ENCODE peak calls at places on chromosomes 3 and 15, in four cellular contexts. One of them, this sample, is unnamed.

GRCh38 chr15:60548101-60548500 is 69.2 kb upstream of the ICE2 start:
- DNase-seq in breast epithelium: no peak
- DNase-seq in esophagus muscularis mucosa: no peak
- DNase-seq in upper lobe of left lung: no peak
- DNase-seq in this sample: no peak

GRCh38 chr3:155302476-155302875 is 9.0 kb upstream of the STRIT1 start:
- DNase-seq in upper lobe of left lung: no peak
- DNase-seq in breast epithelium: no peak
- DNase-seq in esophagus muscularis mucosa: no peak
- DNase-seq in this sample: no peak

GRCh38 chr3:196639517-196640500 is at the start of gene NRROS:
- DNase-seq in breast epithelium: no peak
- DNase-seq in esophagus muscularis mucosa: no peak
- DNase-seq in upper lobe of left lung: peak
- DNase-seq in this sample: no peak

GRCh38 chr3:124812291-124813265 is 74.6 kb downstream of the ITGB5 start:
- DNase-seq in upper lobe of left lung: peak
- DNase-seq in esophagus muscularis mucosa: peak
- DNase-seq in breast epithelium: no peak
- DNase-seq in this sample: peak

GRCh38 chr15:41483115-41483514 is 10.6 kb upstream of the ITPKA start:
- DNase-seq in breast epithelium: no peak
- DNase-seq in esophagus muscularis mucosa: no peak
- DNase-seq in upper lobe of left lung: no peak
- DNase-seq in this sample: no peak

GRCh38 chr3:60309539-60310268 is 941.5 kb downstream of the FHIT start:
- DNase-seq in esophagus muscularis mucosa: no peak
- DNase-seq in breast epithelium: no peak
- DNase-seq in upper lobe of left lung: no peak
- DNase-seq in this sample: no peak

GRCh38 chr15:29183071-29183831 is 86.4 kb downstream of the NSMCE3 start:
- DNase-seq in breast epithelium: no peak
- DNase-seq in esophagus muscularis mucosa: peak
- DNase-seq in upper lobe of left lung: no peak
- DNase-seq in this sample: no peak

GRCh38 chr15:89030311-89030710 is 57.9 kb upstream of the ABHD2 start:
- DNase-seq in esophagus muscularis mucosa: no peak
- DNase-seq in breast epithelium: no peak
- DNase-seq in upper lobe of left lung: no peak
- DNase-seq in this sample: no peak

GRCh38 chr15:56307180-56307579 is 58.0 kb upstream of the TEX9 start:
- DNase-seq in esophagus muscularis mucosa: no peak
- DNase-seq in upper lobe of left lung: no peak
- DNase-seq in breast epithelium: no peak
- DNase-seq in this sample: no peak

GRCh38 chr15:22944651-22945050 is 35.5 kb downstream of the CYFIP1 start:
- DNase-seq in breast epithelium: no peak
- DNase-seq in esophagus muscularis mucosa: no peak
- DNase-seq in upper lobe of left lung: no peak
- DNase-seq in this sample: no peak

GRCh38 chr3:134376385-134376765 is 2.1 kb upstream of the AMOTL2 start:
- DNase-seq in esophagus muscularis mucosa: no peak
- DNase-seq in upper lobe of left lung: peak
- DNase-seq in breast epithelium: peak
- DNase-seq in this sample: no peak

GRCh38 chr3:12948891-12949711 is 107.7 kb upstream of the RPL32 start:
- DNase-seq in breast epithelium: no peak
- DNase-seq in upper lobe of left lung: peak
- DNase-seq in esophagus muscularis mucosa: no peak
- DNase-seq in this sample: no peak

GRCh38 chr3:37700849-37701248 is 160.8 kb upstream of the CTDSPL start:
- DNase-seq in upper lobe of left lung: no peak
- DNase-seq in breast epithelium: no peak
- DNase-seq in esophagus muscularis mucosa: no peak
- DNase-seq in this sample: no peak

GRCh38 chr3:193023218-193023617 is 105.6 kb upstream of the MB21D2 start:
- DNase-seq in upper lobe of left lung: no peak
- DNase-seq in esophagus muscularis mucosa: no peak
- DNase-seq in breast epithelium: no peak
- DNase-seq in this sample: no peak

GRCh38 chr3:50316657-50317242 is 5.8 kb downstream of the HYAL2 start:
- DNase-seq in esophagus muscularis mucosa: no peak
- DNase-seq in breast epithelium: peak
- DNase-seq in upper lobe of left lung: peak
- DNase-seq in this sample: no peak

GRCh38 chr15:52150878-52151277 is 38.3 kb upstream of the BCL2L10 start:
- DNase-seq in breast epithelium: no peak
- DNase-seq in esophagus muscularis mucosa: no peak
- DNase-seq in upper lobe of left lung: no peak
- DNase-seq in this sample: no peak

GRCh38 chr3:105608623-105609022 is 241.9 kb downstream of the ALCAM start:
- DNase-seq in breast epithelium: peak
- DNase-seq in upper lobe of left lung: no peak
- DNase-seq in esophagus muscularis mucosa: no peak
- DNase-seq in this sample: no peak

GRCh38 chr15:44662478-44663409 is 718 bp downstream of the SPG11 start:
- DNase-seq in esophagus muscularis mucosa: no peak
- DNase-seq in upper lobe of left lung: peak
- DNase-seq in breast epithelium: peak
- DNase-seq in this sample: no peak

GRCh38 chr15:96115642-96116041 is 214.9 kb upstream of the NR2F2 start:
- DNase-seq in breast epithelium: no peak
- DNase-seq in esophagus muscularis mucosa: peak
- DNase-seq in upper lobe of left lung: no peak
- DNase-seq in this sample: no peak

GRCh38 chr15:36775209-36775608 is 195.8 kb downstream of the CDIN1 start:
- DNase-seq in esophagus muscularis mucosa: no peak
- DNase-seq in breast epithelium: no peak
- DNase-seq in upper lobe of left lung: no peak
- DNase-seq in this sample: no peak

GRCh38 chr3:72338082-72338941 is 509.9 kb downstream of the SHQ1 start:
- DNase-seq in upper lobe of left lung: no peak
- DNase-seq in esophagus muscularis mucosa: no peak
- DNase-seq in breast epithelium: no peak
- DNase-seq in this sample: peak

GRCh38 chr15:57427367-57427821 is 51.1 kb downstream of the CGNL1 start:
- DNase-seq in breast epithelium: no peak
- DNase-seq in upper lobe of left lung: no peak
- DNase-seq in esophagus muscularis mucosa: no peak
- DNase-seq in this sample: no peak

GRCh38 chr3:126553284-126553811 is 5.4 kb downstream of the C3orf22 start:
- DNase-seq in upper lobe of left lung: peak
- DNase-seq in breast epithelium: no peak
- DNase-seq in esophagus muscularis mucosa: peak
- DNase-seq in this sample: no peak

GRCh38 chr3:45583021-45583851 is 11.3 kb upstream of the LIMD1 start:
- DNase-seq in breast epithelium: no peak
- DNase-seq in esophagus muscularis mucosa: no peak
- DNase-seq in upper lobe of left lung: no peak
- DNase-seq in this sample: no peak

GRCh38 chr3:148889828-148890227 is 24.7 kb downstream of the CPA3 start:
- DNase-seq in upper lobe of left lung: no peak
- DNase-seq in esophagus muscularis mucosa: no peak
- DNase-seq in breast epithelium: no peak
- DNase-seq in this sample: no peak
- TF ChIP-seq POLR2AphosphoS5 in upper lobe of left lung: no peak
- TF ChIP-seq POLR2AphosphoS5 in esophagus muscularis mucosa: no peak
- TF ChIP-seq POLR2AphosphoS5 in breast epithelium: no peak
- TF ChIP-seq POLR2AphosphoS5 in this sample: no peak

DNA sequence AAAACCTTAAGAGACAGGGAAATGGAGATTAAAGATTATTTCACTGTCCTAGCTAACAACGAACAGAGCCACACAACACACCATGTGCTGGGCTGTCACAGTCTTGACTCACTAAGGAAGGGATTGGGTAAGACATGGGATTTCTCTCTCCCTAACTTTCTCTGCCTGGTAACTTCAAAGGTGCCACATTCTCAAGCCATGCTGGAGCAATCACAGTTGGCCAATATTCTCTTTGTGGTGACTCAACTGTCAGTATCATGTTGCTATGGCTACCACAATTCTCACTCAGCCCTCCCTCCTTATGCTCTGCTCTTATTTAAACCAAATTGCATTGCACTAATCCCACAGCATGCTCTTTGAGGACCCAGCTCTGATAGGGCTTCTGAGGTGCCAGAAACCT is 74.0 kb downstream of the OXNAD1 start:
- DNase-seq in upper lobe of left lung: peak
- DNase-seq in esophagus muscularis mucosa: no peak
- DNase-seq in breast epithelium: no peak
- DNase-seq in this sample: no peak
- TF ChIP-seq POLR2AphosphoS5 in upper lobe of left lung: peak
- TF ChIP-seq POLR2AphosphoS5 in esophagus muscularis mucosa: peak
- TF ChIP-seq POLR2AphosphoS5 in breast epithelium: no peak
- TF ChIP-seq POLR2AphosphoS5 in this sample: no peak

DNA sequence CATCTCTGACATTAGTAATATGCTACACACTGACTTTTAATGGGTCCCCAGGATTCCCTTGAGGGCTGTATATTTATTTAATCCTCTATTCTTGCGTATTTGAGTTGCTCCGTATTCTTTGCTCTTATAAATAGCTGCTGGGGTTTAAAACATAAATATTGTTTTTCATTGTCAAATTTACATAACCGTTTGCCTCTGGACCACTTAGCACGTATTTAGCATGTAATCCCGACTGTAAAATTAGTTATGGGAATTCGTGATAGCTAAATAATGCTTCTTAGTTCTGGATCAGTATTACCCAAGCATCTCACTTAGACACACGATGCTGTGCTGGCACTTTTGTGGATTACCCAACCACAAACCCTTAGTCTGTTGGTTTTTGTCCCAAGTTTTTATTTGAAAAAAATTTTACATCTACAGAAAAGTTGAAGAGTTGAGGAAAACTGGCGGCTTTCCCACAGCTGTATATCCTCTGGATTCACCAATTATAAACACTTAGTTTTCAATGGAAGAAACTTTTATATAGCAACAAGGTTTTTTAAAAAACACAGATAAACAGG is 296.8 kb upstream of the TPM1 start:
- DNase-seq in esophagus muscularis mucosa: no peak
- DNase-seq in breast epithelium: no peak
- DNase-seq in upper lobe of left lung: no peak
- DNase-seq in this sample: no peak
- TF ChIP-seq POLR2AphosphoS5 in esophagus muscularis mucosa: no peak
- TF ChIP-seq POLR2AphosphoS5 in breast epithelium: no peak
- TF ChIP-seq POLR2AphosphoS5 in upper lobe of left lung: no peak
- TF ChIP-seq POLR2AphosphoS5 in this sample: no peak

DNA sequence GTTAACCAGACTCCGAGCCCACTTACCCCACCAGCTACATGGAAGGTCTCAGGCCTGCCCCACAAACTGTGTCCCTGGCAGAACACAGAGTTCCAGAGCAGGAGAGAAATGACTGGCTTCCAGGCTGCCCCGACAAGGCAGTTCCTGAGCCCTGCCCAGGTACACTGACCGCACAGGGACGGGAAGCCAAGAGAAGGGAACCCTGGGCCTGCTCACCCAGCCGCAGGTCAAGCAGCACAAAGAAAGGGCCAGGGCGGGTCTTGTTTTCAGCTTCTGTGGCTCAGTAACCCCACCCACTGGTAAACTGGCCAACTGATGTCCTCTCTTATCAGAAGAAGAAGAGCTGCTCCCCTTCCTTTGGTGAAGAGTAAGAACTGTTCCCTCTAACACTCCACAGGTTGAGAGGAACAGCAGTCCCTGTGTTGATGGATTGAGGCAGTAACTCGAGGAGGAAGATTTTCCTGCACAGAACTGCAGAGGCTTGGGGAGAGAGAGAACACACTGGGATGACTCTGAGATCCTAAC is 68.4 kb downstream of the CRTC3 start:
- DNase-seq in breast epithelium: no peak
- DNase-seq in esophagus muscularis mucosa: no peak
- DNase-seq in upper lobe of left lung: peak
- DNase-seq in this sample: no peak
- TF ChIP-seq POLR2AphosphoS5 in breast epithelium: no peak
- TF ChIP-seq POLR2AphosphoS5 in esophagus muscularis mucosa: peak
- TF ChIP-seq POLR2AphosphoS5 in upper lobe of left lung: no peak
- TF ChIP-seq POLR2AphosphoS5 in this sample: no peak